ENCODE peak calls at places on chromosomes 13 and 19, in six cellular contexts. D, W, L, V, Y and F are unnamed samples.

GRCh38 chr19:37333457-37333856 is 37.4 kb upstream of the ZNF527 start:
- DNase-seq in D (no peak), W (no peak), L (no peak), V (peak; percentile 53), Y (no peak), F (no peak)

GRCh38 chr13:59166174-59166573 is 997.6 kb downstream of the DIAPH3 start:
- DNase-seq in D (no peak), W (no peak), L (no peak), V (peak; percentile 16), Y (no peak), F (no peak)

GRCh38 chr13:73335226-73335625 is 276.4 kb downstream of the KLF5 start:
- DNase-seq in D (no peak), W (no peak), L (no peak), V (peak; percentile 91), Y (no peak), F (no peak)

GRCh38 chr19:43450545-43450997 is 14.8 kb downstream of the LYPD3 start:
- DNase-seq in D (no peak), W (no peak), L (no peak), V (peak; percentile 36), Y (no peak), F (no peak)

GRCh38 chr13:31227870-31228269 is 28.1 kb downstream of the B3GLCT start:
- DNase-seq in D (no peak), W (no peak), L (no peak), V (no peak), Y (no peak), F (no peak)

GRCh38 chr13:24688901-24689300 is 8.7 kb downstream of the ATP12A start:
- DNase-seq in D (no peak), W (peak; percentile 15), L (no peak), V (no peak), Y (no peak), F (no peak)

GRCh38 chr13:41821195-41821594 is 139.7 kb downstream of the VWA8 start:
- DNase-seq in D (no peak), W (no peak), L (no peak), V (no peak), Y (no peak), F (no peak)

GRCh38 chr19:45972081-45972943 is 1.4 kb downstream of the NOVA2 start:
- DNase-seq in D (no peak), W (no peak), L (no peak), V (no peak), Y (no peak), F (no peak)

GRCh38 chr19:29832801-29833200 is 21.0 kb downstream of the CCNE1 start:
- DNase-seq in D (no peak), W (peak; percentile 19), L (no peak), V (no peak), Y (no peak), F (no peak)

GRCh38 chr19:5953034-5953589 is 24.8 kb downstream of the RANBP3 start:
- DNase-seq in D (no peak), W (no peak), L (no peak), V (peak; percentile 45), Y (no peak), F (no peak)

GRCh38 chr13:109954441-109954840 is 168.1 kb upstream of the IRS2 start:
- DNase-seq in D (no peak), W (no peak), L (no peak), V (no peak), Y (no peak), F (no peak)

GRCh38 chr19:39738809-39739208 is 980 bp upstream of the CLC start:
- DNase-seq in D (no peak), W (no peak), L (no peak), V (no peak), Y (no peak), F (no peak)

GRCh38 chr13:34967851-34968562 is 25.9 kb downstream of the NBEA start:
- DNase-seq in D (no peak), W (no peak), L (no peak), V (no peak), Y (no peak), F (no peak)

GRCh38 chr19:3604987-3605343 is 1.7 kb downstream of the TBXA2R start:
- DNase-seq in D (no peak), W (no peak), L (no peak), V (no peak), Y (no peak), F (no peak)

GRCh38 chr19:33904681-33905080 is 108.0 kb downstream of the KCTD15 start:
- DNase-seq in D (no peak), W (no peak), L (no peak), V (no peak), Y (no peak), F (no peak)

GRCh38 chr19:46926201-46927071 is 65.6 kb downstream of the ARHGAP35 start:
- DNase-seq in D (no peak), W (no peak), L (no peak), V (no peak), Y (no peak), F (no peak)

GRCh38 chr19:8504171-8504570 is 1.7 kb upstream of the PRAM1 start:
- DNase-seq in D (no peak), W (no peak), L (no peak), V (no peak), Y (no peak), F (no peak)
- H3K4me1 ChIP-seq in D (peaks cover 3% of the 10 kb centered on the region), W (peaks cover 11% of the 10 kb centered on the region), L (peaks cover 7% of the 10 kb centered on the region), V (peaks cover 20% of the 10 kb centered on the region), Y (peaks cover 11% of the 10 kb centered on the region), F (peaks cover 11% of the 10 kb centered on the region)

GRCh38 chr19:49497047-49497789 is 984 bp downstream of the RPS11 start:
- DNase-seq in D (peak; percentile 62), W (peak; percentile 72), L (no peak), V (peak; percentile 58), Y (peak; percentile 51), F (peak; percentile 63)

GRCh38 chr19:49496574-49497008 is 357 bp downstream of the RPS11 start:
- DNase-seq in D (no peak), W (no peak), L (no peak), V (no peak), Y (no peak), F (no peak)

GRCh38 chr19:49497790-49498106 is 1.5 kb downstream of the RPS11 start:
- DNase-seq in D (no peak), W (no peak), L (no peak), V (no peak), Y (no peak), F (no peak)

GRCh38 chr19:49499030-49499670 is 2.9 kb downstream of the RPS11 start:
- DNase-seq in D (no peak), W (no peak), L (no peak), V (no peak), Y (no peak), F (no peak)

GRCh38 chr19:49498475-49498874 is 2.2 kb downstream of the RPS11 start:
- DNase-seq in D (no peak), W (no peak), L (no peak), V (no peak), Y (no peak), F (no peak)
- H3K4me1 ChIP-seq in D (peaks cover 20% of the 10 kb centered on the region), W (peaks cover 41% of the 10 kb centered on the region), L (peaks cover 13% of the 10 kb centered on the region), V (peaks cover 28% of the 10 kb centered on the region), Y (peaks cover 29% of the 10 kb centered on the region), F (peaks cover 36% of the 10 kb centered on the region)

GRCh38 chr13:32429406-32429909 is 1.5 kb upstream of the N4BP2L1 start:
- DNase-seq in D (no peak), W (no peak), L (no peak), V (no peak), Y (no peak), F (no peak)

GRCh38 chr13:32426191-32426980 is 1.5 kb downstream of the N4BP2L1 start:
- DNase-seq in D (no peak), W (no peak), L (no peak), V (peak; percentile 46), Y (no peak), F (no peak)

GRCh38 chr13:32428581-32429072 is 697 bp upstream of the N4BP2L1 start:
- DNase-seq in D (no peak), W (no peak), L (no peak), V (no peak), Y (no peak), F (no peak)

GRCh38 chr13:32426981-32427851 is 714 bp downstream of the N4BP2L1 start:
- DNase-seq in D (peak; percentile 58), W (peak; percentile 79), L (no peak), V (peak; percentile 38), Y (peak; percentile 20), F (peak; percentile 17)

GRCh38 chr13:32427852-32428580 is at the start of gene N4BP2L1:
- DNase-seq in D (peak; percentile 95), W (peak; percentile 83), L (peak; percentile 76), V (peak; percentile 28), Y (peak; percentile 63), F (peak; percentile 59)
- H3K4me1 ChIP-seq in D (peaks cover 22% of the 10 kb centered on the region), W (peaks cover 11% of the 10 kb centered on the region), L (no peaks in the 10 kb centered on the region), V (peaks cover 14% of the 10 kb centered on the region), Y (peaks cover 16% of the 10 kb centered on the region), F (peaks cover 17% of the 10 kb centered on the region)

GRCh38 chr19:18041054-18041453 is 33.1 kb downstream of the ARRDC2 start:
- DNase-seq in D (no peak), W (no peak), L (no peak), V (no peak), Y (no peak), F (no peak)

GRCh38 chr19:18049390-18049789 is 37.3 kb downstream of the IL12RB1 start:
- DNase-seq in D (no peak), W (peak; percentile 95), L (peak; percentile 77), V (no peak), Y (peak; percentile 65), F (peak; percentile 88)

GRCh38 chr19:18045307-18046013 is 37.5 kb downstream of the ARRDC2 start:
- DNase-seq in D (no peak), W (no peak), L (no peak), V (no peak), Y (no peak), F (no peak)

GRCh38 chr19:18046066-18046718 is 38.2 kb downstream of the ARRDC2 start:
- DNase-seq in D (no peak), W (peak; percentile 68), L (no peak), V (peak; percentile 85), Y (no peak), F (no peak)

GRCh38 chr19:18044825-18045304 is 36.9 kb downstream of the ARRDC2 start:
- DNase-seq in D (peak; percentile 33), W (peak; percentile 85), L (peak; percentile 53), V (peak; percentile 92), Y (peak; percentile 40), F (peak; percentile 83)
- H3K4me1 ChIP-seq in D (no peaks in the 10 kb centered on the region), W (peaks cover 32% of the 10 kb centered on the region), L (peaks cover 12% of the 10 kb centered on the region), V (peaks cover 11% of the 10 kb centered on the region), Y (peaks cover 16% of the 10 kb centered on the region), F (peaks cover 39% of the 10 kb centered on the region)

GRCh38 chr13:50072676-50073075 is 57.4 kb downstream of the KCNRG start:
- DNase-seq in D (no peak), W (no peak), L (no peak), V (no peak), Y (no peak), F (no peak)
- H3K4me1 ChIP-seq in D (peaks cover 9% of the 10 kb centered on the region), W (peaks cover 40% of the 10 kb centered on the region), L (no peaks in the 10 kb centered on the region), V (peaks cover 2% of the 10 kb centered on the region), Y (peaks cover 9% of the 10 kb centered on the region), F (peaks cover 17% of the 10 kb centered on the region)

DNA sequence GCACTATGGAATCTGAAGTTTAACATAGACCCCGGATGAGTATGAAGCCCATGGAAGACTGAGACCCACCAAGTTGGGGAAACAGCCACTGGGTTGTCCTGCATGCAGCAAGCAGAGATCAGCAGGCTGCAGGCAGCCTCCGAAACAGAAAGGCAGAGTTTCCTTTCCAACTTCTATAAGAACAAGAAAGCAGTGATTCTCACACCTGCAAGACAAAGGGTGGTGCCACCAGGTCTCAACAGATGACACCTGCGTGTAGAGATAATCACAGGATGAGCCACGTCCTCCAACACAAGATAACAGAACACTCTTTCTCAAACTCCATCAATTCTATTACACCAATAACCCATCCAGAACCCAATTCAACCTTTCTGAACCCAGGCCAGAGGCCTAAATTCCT is 457.9 kb downstream of the FOXO1 start:
- DNase-seq in D (no peak), W (no peak), L (no peak), V (no peak), Y (no peak), F (no peak)
- H3K4me1 ChIP-seq in D (no peaks in the 10 kb centered on the region), W (peaks cover 11% of the 10 kb centered on the region), L (no peaks in the 10 kb centered on the region), V (peaks cover 11% of the 10 kb centered on the region), Y (peaks cover 17% of the 10 kb centered on the region), F (peaks cover 10% of the 10 kb centered on the region)